ENCODE peak calls at places on chromosome 2, in ten cellular contexts. I is prostate gland; O is activated CD4-positive, alpha-beta T cell treated with anti-CD3 and anti-CD28 coated beads, Interleukin-2, amount 10 ng/mL, durations not matched to agents 7 days and 5 days; H is NCI-H510A; X is stimulated activated CD4-positive, alpha-beta T cell treated with anti-CD3 and anti-CD28 coated beads, Interleukin-12 subunit alpha, Interleukin-12 subunit beta, amount 100 ng/mL, for 4 hours; G is AG09309; U is NCI-H460; P is choroid plexus epithelial cell; K is EH; T is NCI-H1092 treated with DMSO at 0.1 percent for 48 hours. V is an unnamed sample.

GRCh38 chr2:201835066-201835465 is 28.7 kb downstream of the CDK15 start:
- DNase-seq in G (no peak), U (no peak), I (no peak), O (no peak), T (no peak), K (no peak), H (no peak), X (no peak), P (no peak), V (no peak)

GRCh38 chr2:230737791-230738226 is 25.2 kb downstream of the CAB39 start:
- DNase-seq in H (no peak), O (no peak), K (no peak), I (peak), G (no peak), X (no peak), P (no peak), T (no peak), U (no peak), V (no peak)

GRCh38 chr2:86747708-86748627 is 27.9 kb downstream of the RMND5A start:
- DNase-seq in G (peak), H (no peak), I (no peak), T (no peak), U (peak), X (no peak), P (peak), K (peak), O (no peak), V (no peak)

GRCh38 chr2:64650722-64651338 is 2.9 kb downstream of the SERTAD2 start:
- DNase-seq in O (no peak), T (no peak), X (no peak), K (no peak), G (no peak), U (peak), H (no peak), P (no peak), I (no peak), V (no peak)

GRCh38 chr2:241084856-241085444 is 17.1 kb downstream of the MTERF4 start:
- DNase-seq in I (no peak), H (no peak), P (no peak), X (no peak), G (no peak), K (no peak), U (no peak), T (no peak), O (no peak), V (no peak)

GRCh38 chr2:125424386-125424785 is 1231.6 kb upstream of the GYPC start:
- DNase-seq in P (no peak), I (no peak), O (no peak), T (no peak), U (no peak), H (no peak), X (no peak), K (peak), G (no peak), V (no peak)

GRCh38 chr2:109379507-109379906 is 234.3 kb downstream of the SEPTIN10 start:
- DNase-seq in O (no peak), G (no peak), X (no peak), I (no peak), P (no peak), H (no peak), K (no peak), U (no peak), T (no peak), V (no peak)

GRCh38 chr2:105039559-105039958 is 1.7 kb downstream of the MRPS9 start:
- DNase-seq in I (no peak), U (no peak), P (no peak), X (no peak), T (no peak), H (no peak), O (no peak), K (no peak), G (no peak), V (no peak)

GRCh38 chr2:224887159-224887558 is 155.1 kb downstream of the DOCK10 start:
- DNase-seq in X (no peak), H (no peak), P (peak), I (no peak), O (no peak), K (peak), T (no peak), G (peak), U (no peak), V (no peak)

GRCh38 chr2:214127178-214127970 is 283.5 kb upstream of the VWC2L start:
- DNase-seq in I (no peak), K (peak), O (no peak), P (peak), G (peak), T (no peak), H (no peak), X (no peak), U (no peak), V (no peak)

GRCh38 chr2:26946841-26947784 is 23.3 kb upstream of the MAPRE3 start:
- DNase-seq in H (no peak), T (no peak), K (peak), G (no peak), I (no peak), U (no peak), P (peak), O (no peak), X (no peak), V (no peak)

GRCh38 chr2:18473241-18473841 is 87.1 kb downstream of the RDH14 start:
- DNase-seq in U (no peak), T (no peak), X (no peak), I (no peak), P (peak), O (no peak), G (peak), H (no peak), K (peak), V (no peak)

GRCh38 chr2:15864176-15864769 is 76.1 kb upstream of the MYCN start:
- DNase-seq in U (no peak), I (no peak), P (no peak), T (no peak), K (no peak), G (no peak), O (no peak), X (no peak), H (no peak), V (no peak)

GRCh38 chr2:57373530-57373929 is 673.1 kb upstream of the VRK2 start:
- DNase-seq in K (peak), O (no peak), T (no peak), G (no peak), H (no peak), U (no peak), P (peak), I (no peak), X (no peak), V (no peak)

GRCh38 chr2:66665124-66665984 is 230.4 kb downstream of the MEIS1 start:
- DNase-seq in P (peak), I (no peak), X (no peak), O (no peak), T (no peak), G (no peak), H (no peak), K (peak), U (no peak), V (no peak)